ENCODE peak calls at places on chromosomes 6 and 20, in seven cellular contexts. S is sigmoid colon, W is HepG2, L is H1, A is A549, V is Peyer's patch, F is stomach. R is an unnamed sample.

GRCh38 chr6:83884523-83884922 is 25.0 kb downstream of the CYB5R4 start:
- DNase-seq in S (no peak), W (peak; percentile 27), L (no peak), A (peak; percentile 41), V (no peak), F (no peak), R (no peak)

GRCh38 chr6:74568851-74569250 is 637.0 kb downstream of the COL12A1 start:
- DNase-seq in S (no peak), W (no peak), L (no peak), A (no peak), V (no peak), F (no peak), R (no peak)

GRCh38 chr6:22765015-22765414 is 195.6 kb downstream of the HDGFL1 start:
- DNase-seq in S (no peak), W (no peak), L (no peak), A (no peak), V (no peak), F (no peak), R (no peak)

GRCh38 chr6:13559251-13559650 is 15.2 kb upstream of the SIRT5 start:
- DNase-seq in S (no peak), W (peak; percentile 36), L (no peak), A (no peak), V (no peak), F (no peak), R (no peak)

GRCh38 chr6:63527658-63528514 is 44.4 kb upstream of the LOC128125822 start:
- DNase-seq in S (peak; percentile 72), W (peak; percentile 99), L (no peak), A (peak; percentile 97), V (no peak), F (peak; percentile 93), R (peak; percentile 77)

GRCh38 chr6:128179890-128180440 is 279.1 kb upstream of the THEMIS start:
- DNase-seq in S (no peak), W (no peak), L (no peak), A (no peak), V (no peak), F (no peak), R (no peak)

GRCh38 chr6:23244300-23244699 is 674.9 kb downstream of the HDGFL1 start:
- DNase-seq in S (no peak), W (no peak), L (no peak), A (no peak), V (no peak), F (no peak), R (no peak)

GRCh38 chr6:2944405-2945068 is 26.8 kb downstream of the SERPINB6 start:
- DNase-seq in S (no peak), W (no peak), L (peak; percentile 1), A (no peak), V (no peak), F (no peak), R (no peak)

GRCh38 chr20:43988867-43989266 is 74.2 kb downstream of the TOX2 start:
- DNase-seq in S (no peak), W (no peak), L (no peak), A (no peak), V (no peak), F (no peak), R (no peak)

GRCh38 chr6:109891924-109892323 is 86.2 kb upstream of the GPR6 start:
- DNase-seq in S (no peak), W (no peak), L (no peak), A (no peak), V (no peak), F (no peak), R (no peak)

GRCh38 chr6:6003334-6004146 is 3.2 kb downstream of the NRN1 start:
- DNase-seq in S (no peak), W (no peak), L (peak; percentile 85), A (no peak), V (no peak), F (no peak), R (no peak)

GRCh38 chr6:69768664-69769063 is 28.1 kb downstream of the LMBRD1 start:
- DNase-seq in S (no peak), W (no peak), L (no peak), A (no peak), V (no peak), F (no peak), R (no peak)

GRCh38 chr6:166586424-166587156 is at the start of gene RAMACL:
- DNase-seq in S (no peak), W (no peak), L (peak; percentile 70), A (peak; percentile 30), V (peak; percentile 85), F (peak; percentile 40), R (no peak)

GRCh38 chr6:105318660-105319059 is 84.2 kb downstream of the PREP start:
- DNase-seq in S (no peak), W (no peak), L (no peak), A (no peak), V (no peak), F (no peak), R (no peak)

GRCh38 chr6:56349196-56349595 is 101.8 kb upstream of the COL21A1 start:
- DNase-seq in S (no peak), W (no peak), L (no peak), A (no peak), V (no peak), F (no peak), R (no peak)

GRCh38 chr6:155177369-155177961 is 86.3 kb upstream of the CLDN20 start:
- DNase-seq in S (no peak), W (peak; percentile 72), L (no peak), A (peak; percentile 63), V (peak; percentile 47), F (peak; percentile 38), R (peak; percentile 65)

GRCh38 chr6:55869731-55870130 is 5.7 kb downstream of the BMP5 start:
- DNase-seq in S (no peak), W (no peak), L (no peak), A (no peak), V (no peak), F (no peak), R (no peak)

GRCh38 chr6:141401851-141402250 is 730.9 kb upstream of the GJE1 start:
- DNase-seq in S (no peak), W (no peak), L (no peak), A (no peak), V (no peak), F (no peak), R (peak; percentile 17)
- H3K27ac ChIP-seq in S (no peak overlapping the region), W (no peak overlapping the region), L (no peak overlapping the region), A (no peak overlapping the region), V (no peak overlapping the region), F (no peak overlapping the region), R (no peak overlapping the region)

DNA sequence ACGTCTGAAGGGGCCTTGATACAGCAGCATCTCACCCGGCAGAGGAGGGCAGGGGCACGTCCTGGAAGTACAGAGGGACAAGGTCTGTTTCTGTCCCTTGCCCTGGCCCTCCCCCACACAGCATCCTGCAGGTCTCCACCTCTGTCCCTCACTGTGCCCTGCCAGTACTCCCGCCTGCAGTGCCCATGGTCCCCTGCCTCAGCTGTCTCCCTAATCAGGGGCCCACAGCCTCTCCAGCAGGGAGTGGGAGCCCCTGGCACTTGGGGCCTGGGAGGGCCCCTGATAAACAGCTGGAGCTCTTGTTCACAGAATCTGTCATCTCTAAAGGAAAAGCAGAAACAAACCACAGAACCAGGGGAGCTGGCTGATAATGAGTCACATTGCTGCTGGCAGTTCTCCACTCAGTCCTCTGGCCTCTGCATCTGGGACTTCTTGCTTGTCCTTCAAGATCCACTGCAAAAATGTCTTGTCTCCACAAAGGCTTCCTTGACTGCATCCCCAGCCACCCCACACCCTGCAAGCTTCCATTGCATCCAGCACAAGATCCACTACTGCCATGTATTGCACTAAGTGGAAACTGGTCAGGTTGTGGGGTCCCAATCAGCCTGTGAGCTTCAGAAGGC is 33.2 kb upstream of the TAF8 start:
- DNase-seq in S (no peak), W (no peak), L (no peak), A (no peak), V (no peak), F (no peak), R (no peak)
- H3K4me1 ChIP-seq in S (no peaks in the 10 kb centered on the region), W (peaks cover 4% of the 10 kb centered on the region), L (no peaks in the 10 kb centered on the region), A (peaks cover 21% of the 10 kb centered on the region), V (no peaks in the 10 kb centered on the region), F (peaks cover 10% of the 10 kb centered on the region), R (peaks cover 7% of the 10 kb centered on the region)

GRCh38 chr6:156824142-156824541 is 47.0 kb downstream of the ARID1B start:
- DNase-seq in S (no peak), W (no peak), L (no peak), A (no peak), V (no peak), F (no peak), R (no peak)

GRCh38 chr6:156816505-156816904 is 39.3 kb downstream of the ARID1B start:
- DNase-seq in S (no peak), W (no peak), L (no peak), A (no peak), V (peak; percentile 52), F (peak; percentile 74), R (peak; percentile 51)

GRCh38 chr6:156821707-156822106 is 44.5 kb downstream of the ARID1B start:
- DNase-seq in S (no peak), W (no peak), L (no peak), A (no peak), V (no peak), F (no peak), R (no peak)

GRCh38 chr6:156822747-156823206 is 45.6 kb downstream of the ARID1B start:
- DNase-seq in S (no peak), W (no peak), L (no peak), A (no peak), V (no peak), F (no peak), R (no peak)

DNA sequence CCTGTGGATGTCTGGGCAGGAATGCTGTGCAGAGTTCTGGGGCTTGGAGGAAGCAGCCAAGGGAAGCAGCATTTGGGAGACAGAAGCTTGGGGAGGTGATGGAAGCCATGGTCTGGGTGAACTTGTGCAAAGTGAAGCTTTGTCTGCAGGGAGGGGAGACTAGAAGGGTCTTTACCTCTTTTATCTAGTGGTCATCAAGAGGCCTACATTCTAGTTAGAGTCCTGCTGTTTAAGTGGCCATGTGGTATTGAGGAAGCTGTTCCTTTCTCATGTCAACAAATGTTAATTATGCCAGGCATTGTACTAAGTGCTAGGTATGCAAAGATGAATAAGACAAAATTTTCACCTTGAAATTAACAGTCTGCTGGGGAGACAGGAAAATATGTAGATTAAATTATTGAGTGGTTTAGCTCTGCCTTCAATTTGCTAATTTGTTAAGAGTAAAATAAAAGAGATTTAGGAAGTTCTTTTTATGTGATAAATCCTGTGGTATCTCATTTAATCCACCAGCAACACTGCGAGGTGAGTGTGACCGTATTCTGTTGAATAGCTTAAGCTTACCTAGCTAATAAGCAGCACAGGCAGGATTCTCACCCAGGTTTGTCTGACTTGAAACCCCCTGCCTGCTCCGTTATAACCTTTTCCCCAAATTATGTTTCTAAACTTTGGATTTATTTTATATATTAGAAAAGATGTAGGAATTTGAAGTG is 43.1 kb downstream of the ARID1B start:
- DNase-seq in S (no peak), W (no peak), L (no peak), A (no peak), V (no peak), F (no peak), R (no peak)
- TF ChIP-seq POLR2A in S (no peak), W (no peak), L (no peak), A (no peak), V (no peak), F (no peak), R (no peak)

DNA sequence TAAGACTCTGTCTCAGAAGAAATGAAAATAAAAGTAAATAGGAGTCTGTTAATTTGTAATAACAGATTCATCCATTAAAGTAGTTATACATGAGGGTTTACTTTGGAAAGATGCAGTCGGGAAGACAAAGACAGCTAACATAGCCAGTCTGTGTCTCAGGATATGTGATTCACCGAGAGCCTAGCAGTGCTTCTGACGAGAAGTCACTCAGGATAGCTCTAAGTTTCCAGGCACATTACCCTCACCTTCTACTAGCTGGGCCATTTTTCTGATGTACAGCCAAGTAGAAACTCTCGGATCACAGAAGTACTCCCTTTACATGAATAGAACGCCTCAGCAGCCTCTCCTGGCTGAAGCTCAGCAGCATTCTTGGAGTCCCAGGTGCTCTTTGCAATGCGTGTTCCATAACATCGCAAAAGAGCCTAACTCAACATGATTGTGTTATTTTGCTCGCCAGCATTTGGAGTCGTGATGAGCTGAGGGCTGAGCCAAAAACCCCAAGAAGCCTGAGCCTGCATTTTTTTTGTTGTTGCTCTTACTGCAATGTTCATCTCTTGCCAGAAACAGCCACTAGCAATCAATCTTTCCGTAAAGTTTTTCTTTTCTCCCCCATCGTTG is 22.4 kb upstream of the TASP1 start:
- DNase-seq in S (no peak), W (no peak), L (no peak), A (no peak), V (no peak), F (no peak), R (no peak)
- H3K27ac ChIP-seq in S (no peak overlapping the region), W (no peak overlapping the region), L (no peak overlapping the region), A (no peak overlapping the region), V (no peak overlapping the region), F (no peak overlapping the region), R (no peak overlapping the region)

R was measured in prostate gland.